ENCODE peak calls at places on chromosome 15, in seven cellular contexts. D is PC-9, W is HCT116, R is substantia nigra, P is PC-3, U is SJCRH30, M is Peyer's patch. Q is an unnamed sample.

GRCh38 chr15:78726870-78727551 is 84.3 kb downstream of the ADAMTS7 start:
- DNase-seq in D (peak), W (peak), R (no peak), P (peak), U (peak), M (no peak), Q (no peak)

GRCh38 chr15:35410775-35411174 is 135.2 kb downstream of the DPH6 start:
- DNase-seq in D (no peak), W (no peak), R (no peak), P (no peak), U (no peak), M (no peak), Q (no peak)

GRCh38 chr15:100215031-100215842 is 126.5 kb downstream of the ADAMTS17 start:
- DNase-seq in D (no peak), W (no peak), R (no peak), P (no peak), U (no peak), M (no peak), Q (no peak)

GRCh38 chr15:26864664-26865191 is 2.1 kb upstream of the GABRA5 start:
- DNase-seq in D (no peak), W (no peak), R (no peak), P (peak), U (peak), M (no peak), Q (no peak)

GRCh38 chr15:49715213-49715612 is 94.4 kb downstream of the DTWD1 start:
- DNase-seq in D (no peak), W (no peak), R (no peak), P (no peak), U (no peak), M (no peak), Q (no peak)

GRCh38 chr15:60620707-60621106 is 141.8 kb upstream of the ICE2 start:
- DNase-seq in D (no peak), W (no peak), R (no peak), P (no peak), U (no peak), M (no peak), Q (no peak)

GRCh38 chr15:101329309-101329863 is 34.3 kb upstream of the SNRPA1 start:
- DNase-seq in D (no peak), W (no peak), R (no peak), P (no peak), U (no peak), M (no peak), Q (no peak)

GRCh38 chr15:48671381-48672022 is 26.0 kb upstream of the FBN1 start:
- DNase-seq in D (no peak), W (no peak), R (no peak), P (peak), U (no peak), M (no peak), Q (no peak)

GRCh38 chr15:80480171-80480811 is 76.1 kb downstream of the ARNT2 start:
- DNase-seq in D (no peak), W (no peak), R (no peak), P (no peak), U (no peak), M (no peak), Q (no peak)

GRCh38 chr15:71634820-71635219 is 175.5 kb upstream of the NR2E3 start:
- DNase-seq in D (no peak), W (no peak), R (no peak), P (no peak), U (peak), M (no peak), Q (no peak)

GRCh38 chr15:83626171-83626802 is 27.6 kb upstream of the ADAMTSL3 start:
- DNase-seq in D (no peak), W (no peak), R (no peak), P (peak), U (no peak), M (no peak), Q (no peak)

GRCh38 chr15:31803388-31803884 is 226.9 kb upstream of the CHRNA7 start:
- DNase-seq in D (no peak), W (peak), R (no peak), P (no peak), U (no peak), M (no peak), Q (no peak)

GRCh38 chr15:70766597-70766996 is 3.2 kb upstream of the UACA start:
- DNase-seq in D (no peak), W (no peak), R (no peak), P (no peak), U (no peak), M (no peak), Q (no peak)

GRCh38 chr15:41501961-41502786 is 8.5 kb downstream of the ITPKA start:
- DNase-seq in D (no peak), W (no peak), R (no peak), P (no peak), U (no peak), M (peak), Q (peak)

GRCh38 chr15:99057697-99058420 is 47.0 kb upstream of the SYNM start:
- DNase-seq in D (no peak), W (no peak), R (no peak), P (no peak), U (no peak), M (no peak), Q (no peak)

GRCh38 chr15:60392601-60392985 is 5.2 kb downstream of the ANXA2 start:
- DNase-seq in D (peak), W (peak), R (no peak), P (peak), U (peak), M (no peak), Q (no peak)

GRCh38 chr15:93719941-93720351 is 511.4 kb upstream of the MCTP2 start:
- DNase-seq in D (no peak), W (no peak), R (no peak), P (no peak), U (no peak), M (no peak), Q (no peak)

GRCh38 chr15:41961803-41962202 is 10.6 kb downstream of the EHD4 start:
- DNase-seq in D (no peak), W (no peak), R (no peak), P (no peak), U (no peak), M (no peak), Q (no peak)

GRCh38 chr15:42143356-42143755 is 13.1 kb downstream of the PLA2G4F start:
- DNase-seq in D (no peak), W (no peak), R (no peak), P (no peak), U (no peak), M (no peak), Q (no peak)

GRCh38 chr15:44882499-44882968 is 74.0 kb upstream of the TERB2 start:
- DNase-seq in D (no peak), W (no peak), R (no peak), P (peak), U (peak), M (no peak), Q (no peak)

GRCh38 chr15:98729446-98730042 is 81.2 kb downstream of the IGF1R start:
- DNase-seq in D (no peak), W (no peak), R (no peak), P (no peak), U (peak), M (no peak), Q (no peak)

GRCh38 chr15:83659011-83659811 is 5.3 kb downstream of the ADAMTSL3 start:
- DNase-seq in D (no peak), W (no peak), R (no peak), P (no peak), U (no peak), M (no peak), Q (no peak)

GRCh38 chr15:25177955-25178801 is 223.4 kb downstream of the SNRPN start:
- DNase-seq in D (no peak), W (no peak), R (no peak), P (no peak), U (peak), M (peak), Q (peak)

GRCh38 chr15:101156509-101157159 is 95.2 kb downstream of the CHSY1 start:
- DNase-seq in D (no peak), W (no peak), R (no peak), P (no peak), U (peak), M (peak), Q (peak)

GRCh38 chr15:40470423-40471104 is at the start of gene CHST14:
- DNase-seq in D (peak), W (no peak), R (peak), P (peak), U (peak), M (peak), Q (peak)

GRCh38 chr15:68528891-68529290 is 49.9 kb upstream of the CORO2B start:
- DNase-seq in D (peak), W (no peak), R (no peak), P (peak), U (no peak), M (no peak), Q (no peak)

GRCh38 chr15:101258238-101259144 is 6.6 kb upstream of the CHSY1 start:
- DNase-seq in D (peak), W (peak), R (no peak), P (peak), U (peak), M (peak), Q (no peak)

GRCh38 chr15:78597583-78597982 is 23.2 kb downstream of the CHRNA3 start:
- DNase-seq in D (no peak), W (no peak), R (no peak), P (no peak), U (no peak), M (no peak), Q (no peak)

GRCh38 chr15:65603134-65603533 is 7.8 kb downstream of the INTS14 start:
- DNase-seq in D (no peak), W (no peak), R (no peak), P (no peak), U (no peak), M (no peak), Q (no peak)

GRCh38 chr15:82805994-82806406 is at the start of gene FSD2:
- DNase-seq in D (no peak), W (no peak), R (no peak), P (no peak), U (peak), M (peak), Q (no peak)

GRCh38 chr15:65163041-65163440 is 22.1 kb downstream of the CLPX start:
- DNase-seq in D (no peak), W (no peak), R (no peak), P (no peak), U (no peak), M (no peak), Q (no peak)

GRCh38 chr15:76208786-76209424 is 102.4 kb downstream of the ETFA start:
- DNase-seq in D (no peak), W (no peak), R (no peak), P (no peak), U (no peak), M (no peak), Q (no peak)

GRCh38 chr15:100261302-100262240 is 80.2 kb downstream of the ADAMTS17 start:
- DNase-seq in D (no peak), W (no peak), R (no peak), P (no peak), U (no peak), M (no peak), Q (no peak)

GRCh38 chr15:89767411-89767915 is 8.7 kb upstream of the MESP2 start:
- DNase-seq in D (peak), W (no peak), R (no peak), P (no peak), U (no peak), M (no peak), Q (no peak)

GRCh38 chr15:31448635-31448979 is 122.0 kb downstream of the KLF13 start:
- DNase-seq in D (no peak), W (no peak), R (no peak), P (no peak), U (no peak), M (no peak), Q (no peak)

GRCh38 chr15:52651868-52652267 is 27.3 kb downstream of the ATOSA start:
- DNase-seq in D (no peak), W (peak), R (peak), P (peak), U (peak), M (peak), Q (no peak)
- H3K27ac ChIP-seq in D (no peak), W (no peak), R (peak), P (peak), U (no peak), M (peak), Q (peak)

GRCh38 chr15:63948436-63948835 is 97.8 kb downstream of the DAPK2 start:
- DNase-seq in D (no peak), W (no peak), R (no peak), P (no peak), U (no peak), M (no peak), Q (no peak)
- H3K27ac ChIP-seq in D (no peak), W (no peak), R (no peak), P (no peak), U (no peak), M (no peak), Q (no peak)

GRCh38 chr15:32834156-32834555 is 116.4 kb downstream of the GREM1 start:
- DNase-seq in D (no peak), W (no peak), R (no peak), P (no peak), U (no peak), M (no peak), Q (no peak)
- H3K27ac ChIP-seq in D (no peak), W (no peak), R (no peak), P (peak), U (no peak), M (no peak), Q (no peak)

GRCh38 chr15:67174446-67174845 is 80.0 kb downstream of the AAGAB start:
- DNase-seq in D (no peak), W (no peak), R (no peak), P (no peak), U (no peak), M (no peak), Q (no peak)
- H3K27ac ChIP-seq in D (peak), W (peak), R (no peak), P (peak), U (no peak), M (no peak), Q (peak)

GRCh38 chr15:67079361-67079760 is 14.0 kb downstream of the SMAD3 start:
- DNase-seq in D (no peak), W (no peak), R (no peak), P (no peak), U (no peak), M (no peak), Q (no peak)
- H3K27ac ChIP-seq in D (no peak), W (no peak), R (no peak), P (no peak), U (no peak), M (no peak), Q (peak)